ENCODE peak calls at places on chromosome 18, in seven cellular contexts. One of them, this sample, is unnamed.
A peak's percentile ranks its signal among the peaks of the same experiment; 100 is the strongest.

GRCh38 chr18:955379-956066 is 50.9 kb downstream of the ADCYAP1 start:
- DNase-seq in thoracic aorta: no peak
- DNase-seq in fibroblast of mammary gland: no peak
- DNase-seq in esophagus squamous epithelium: no peak
- DNase-seq in ecto neural progenitor cell: peak; percentile 3
- DNase-seq in progenitor cell of endocrine pancreas: no peak
- DNase-seq in left ventricle myocardium inferior: no peak
- DNase-seq in this sample: no peak

GRCh38 chr18:46481048-46481846 is 175.8 kb downstream of the LOXHD1 start:
- DNase-seq in thoracic aorta: no peak
- DNase-seq in fibroblast of mammary gland: peak; percentile 47
- DNase-seq in esophagus squamous epithelium: no peak
- DNase-seq in ecto neural progenitor cell: peak; percentile 72
- DNase-seq in progenitor cell of endocrine pancreas: peak; percentile 47
- DNase-seq in left ventricle myocardium inferior: peak; percentile 38
- DNase-seq in this sample: peak; percentile 56

GRCh38 chr18:62807406-62807805 is 92.1 kb downstream of the PHLPP1 start:
- DNase-seq in thoracic aorta: no peak
- DNase-seq in fibroblast of mammary gland: no peak
- DNase-seq in esophagus squamous epithelium: no peak
- DNase-seq in ecto neural progenitor cell: no peak
- DNase-seq in progenitor cell of endocrine pancreas: no peak
- DNase-seq in left ventricle myocardium inferior: no peak
- DNase-seq in this sample: no peak

GRCh38 chr18:5503740-5504139 is 40.1 kb downstream of the EPB41L3 start:
- DNase-seq in thoracic aorta: no peak
- DNase-seq in fibroblast of mammary gland: peak; percentile 72
- DNase-seq in esophagus squamous epithelium: no peak
- DNase-seq in ecto neural progenitor cell: no peak
- DNase-seq in progenitor cell of endocrine pancreas: no peak
- DNase-seq in left ventricle myocardium inferior: no peak
- DNase-seq in this sample: no peak

GRCh38 chr18:79434611-79435010 is 38.9 kb downstream of the NFATC1 start:
- DNase-seq in thoracic aorta: no peak
- DNase-seq in fibroblast of mammary gland: no peak
- DNase-seq in esophagus squamous epithelium: no peak
- DNase-seq in ecto neural progenitor cell: no peak
- DNase-seq in progenitor cell of endocrine pancreas: no peak
- DNase-seq in left ventricle myocardium inferior: no peak
- DNase-seq in this sample: no peak

GRCh38 chr18:54235871-54236270 is 11.4 kb upstream of the MBD2 start:
- DNase-seq in thoracic aorta: no peak
- DNase-seq in fibroblast of mammary gland: no peak
- DNase-seq in esophagus squamous epithelium: no peak
- DNase-seq in ecto neural progenitor cell: no peak
- DNase-seq in progenitor cell of endocrine pancreas: no peak
- DNase-seq in left ventricle myocardium inferior: no peak
- DNase-seq in this sample: no peak

GRCh38 chr18:3481696-3482210 is 31.8 kb downstream of the TGIF1 start:
- DNase-seq in thoracic aorta: no peak
- DNase-seq in fibroblast of mammary gland: peak; percentile 39
- DNase-seq in esophagus squamous epithelium: no peak
- DNase-seq in ecto neural progenitor cell: peak; percentile 52
- DNase-seq in progenitor cell of endocrine pancreas: no peak
- DNase-seq in left ventricle myocardium inferior: no peak
- DNase-seq in this sample: no peak

GRCh38 chr18:44680271-44681038 is at the start of gene SETBP1:
- DNase-seq in thoracic aorta: peak; percentile 51
- DNase-seq in fibroblast of mammary gland: peak; percentile 68
- DNase-seq in esophagus squamous epithelium: peak; percentile 19
- DNase-seq in ecto neural progenitor cell: peak; percentile 87
- DNase-seq in progenitor cell of endocrine pancreas: peak; percentile 42
- DNase-seq in left ventricle myocardium inferior: peak; percentile 66
- DNase-seq in this sample: peak; percentile 56

GRCh38 chr18:44988821-44989587 is 308.3 kb downstream of the SETBP1 start:
- DNase-seq in thoracic aorta: no peak
- DNase-seq in fibroblast of mammary gland: no peak
- DNase-seq in esophagus squamous epithelium: no peak
- DNase-seq in ecto neural progenitor cell: no peak
- DNase-seq in progenitor cell of endocrine pancreas: no peak
- DNase-seq in left ventricle myocardium inferior: no peak
- DNase-seq in this sample: no peak

GRCh38 chr18:50578651-50579050 is 18.8 kb downstream of the MAPK4 start:
- DNase-seq in thoracic aorta: no peak
- DNase-seq in fibroblast of mammary gland: no peak
- DNase-seq in esophagus squamous epithelium: no peak
- DNase-seq in ecto neural progenitor cell: no peak
- DNase-seq in progenitor cell of endocrine pancreas: no peak
- DNase-seq in left ventricle myocardium inferior: no peak
- DNase-seq in this sample: no peak

GRCh38 chr18:5415665-5416064 is 120.1 kb upstream of the ZBTB14 start:
- DNase-seq in thoracic aorta: no peak
- DNase-seq in fibroblast of mammary gland: no peak
- DNase-seq in esophagus squamous epithelium: no peak
- DNase-seq in ecto neural progenitor cell: no peak
- DNase-seq in progenitor cell of endocrine pancreas: no peak
- DNase-seq in left ventricle myocardium inferior: no peak
- DNase-seq in this sample: no peak

This sample was measured in neuronal stem cell.